ENCODE peak calls at places on chromosome X, in four cellular contexts. G, Q, Y and A are unnamed samples.

GRCh38 chrX:40947276-40947675 is 138.0 kb upstream of the USP9X start:
- DNase-seq in G (peak), Q (peak), Y (no peak), A (no peak)

GRCh38 chrX:151743651-151744470 is 9.3 kb downstream of the CNGA2 start:
- DNase-seq in G (no peak), Q (no peak), Y (no peak), A (no peak)

GRCh38 chrX:120452131-120452530 is 17.0 kb downstream of the LAMP2 start:
- DNase-seq in G (no peak), Q (no peak), Y (no peak), A (no peak)

GRCh38 chrX:46589977-46590723 is 16.6 kb downstream of the CHST7 start:
- DNase-seq in G (peak), Q (peak), Y (no peak), A (no peak)

GRCh38 chrX:1591863-1592127 is 391 bp downstream of the AKAP17A start:
- DNase-seq in G (no peak), Q (no peak), Y (no peak), A (no peak)

GRCh38 chrX:150162141-150162540 is 201.0 kb upstream of the MAMLD1 start:
- DNase-seq in G (no peak), Q (peak), Y (no peak), A (peak)

GRCh38 chrX:41384041-41384705 is 50.2 kb downstream of the DDX3X start:
- DNase-seq in G (peak), Q (peak), Y (no peak), A (peak)

GRCh38 chrX:149392896-149393295 is 112.2 kb downstream of the IDS start:
- DNase-seq in G (no peak), Q (no peak), Y (no peak), A (no peak)

GRCh38 chrX:74119016-74119910 is 184.7 kb upstream of the ZCCHC13 start:
- DNase-seq in G (peak), Q (peak), Y (peak), A (peak)

GRCh38 chrX:138669693-138670092 is 41.8 kb downstream of the FGF13 start:
- DNase-seq in G (no peak), Q (no peak), Y (no peak), A (no peak)

GRCh38 chrX:32185160-32185559 is 1026.2 kb downstream of the DMD start:
- DNase-seq in G (no peak), Q (no peak), Y (no peak), A (no peak)

GRCh38 chrX:85590638-85591037 is 211.2 kb upstream of the POF1B start:
- DNase-seq in G (no peak), Q (no peak), Y (no peak), A (no peak)

GRCh38 chrX:114344756-114345155 is 239.1 kb upstream of the HTR2C start:
- DNase-seq in G (no peak), Q (no peak), Y (no peak), A (peak)